ENCODE peak calls at places on chromosome 19, in six cellular contexts. D, X, C, R, G and P are unnamed samples. For H3K27me3, the result is how much of the 10 kb centered on the place peaks cover.

GRCh38 chr19:4877753-4878490 is 10.5 kb upstream of the PLIN3 start:
- DNase-seq in D (peak), X (peak), C (no peak), R (no peak), G (peak), P (no peak)

GRCh38 chr19:29855087-29855486 is 43.3 kb downstream of the CCNE1 start:
- DNase-seq in D (no peak), X (no peak), C (no peak), R (no peak), G (no peak), P (peak)

GRCh38 chr19:47446534-47447469 is 24.9 kb downstream of the SLC8A2 start:
- DNase-seq in D (peak), X (no peak), C (no peak), R (no peak), G (no peak), P (peak)

GRCh38 chr19:55703790-55704215 is 28.8 kb downstream of the EPN1 start:
- DNase-seq in D (peak), X (no peak), C (no peak), R (no peak), G (peak), P (peak)

GRCh38 chr19:49870309-49870901 is 3.0 kb upstream of the PNKP start:
- DNase-seq in D (no peak), X (no peak), C (no peak), R (no peak), G (peak), P (no peak)

GRCh38 chr19:41924151-41925145 is 3.8 kb downstream of the ERFL start:
- DNase-seq in D (no peak), X (no peak), C (no peak), R (no peak), G (no peak), P (no peak)

GRCh38 chr19:12133069-12133468 is 7.1 kb downstream of the ZNF20 start:
- DNase-seq in D (no peak), X (no peak), C (no peak), R (no peak), G (no peak), P (no peak)

GRCh38 chr19:45881909-45882528 is 3.9 kb downstream of the IRF2BP1 start:
- DNase-seq in D (no peak), X (no peak), C (no peak), R (no peak), G (peak), P (no peak)

GRCh38 chr19:46924874-46925547 is 64.2 kb downstream of the ARHGAP35 start:
- DNase-seq in D (no peak), X (no peak), C (no peak), R (peak), G (no peak), P (no peak)

GRCh38 chr19:57850553-57851017 is 926 bp downstream of the ZNF587 start:
- DNase-seq in D (peak), X (no peak), C (no peak), R (peak), G (no peak), P (no peak)

GRCh38 chr19:36106441-36106840 is 4.5 kb upstream of the OVOL3 start:
- DNase-seq in D (no peak), X (no peak), C (no peak), R (no peak), G (no peak), P (no peak)

GRCh38 chr19:39351537-39352037 is 9.4 kb downstream of the SAMD4B start:
- DNase-seq in D (no peak), X (no peak), C (no peak), R (no peak), G (no peak), P (no peak)

GRCh38 chr19:51320258-51320657 is 8.8 kb downstream of the IGLON5 start:
- DNase-seq in D (no peak), X (no peak), C (no peak), R (no peak), G (peak), P (no peak)

GRCh38 chr19:50300814-50301606 is 28.2 kb downstream of the KCNC3 start:
- DNase-seq in D (no peak), X (no peak), C (no peak), R (no peak), G (no peak), P (no peak)

GRCh38 chr19:1446713-1447564 is 3.0 kb upstream of the APC2 start:
- DNase-seq in D (peak), X (no peak), C (no peak), R (no peak), G (peak), P (no peak)

GRCh38 chr19:46841458-46842083 is 9.1 kb downstream of the AP2S1 start:
- DNase-seq in D (no peak), X (no peak), C (peak), R (peak), G (no peak), P (no peak)

GRCh38 chr19:3382460-3383100 is 16.2 kb downstream of the NFIC start:
- DNase-seq in D (no peak), X (no peak), C (no peak), R (no peak), G (no peak), P (no peak)

GRCh38 chr19:43591904-43592772 is 3.8 kb downstream of the IRGQ start:
- DNase-seq in D (no peak), X (no peak), C (no peak), R (no peak), G (peak), P (no peak)

GRCh38 chr19:3398114-3398899 is 31.9 kb downstream of the NFIC start:
- DNase-seq in D (peak), X (peak), C (peak), R (peak), G (peak), P (peak)

GRCh38 chr19:5445667-5446066 is 9.6 kb upstream of the ZNRF4 start:
- DNase-seq in D (no peak), X (no peak), C (no peak), R (no peak), G (no peak), P (no peak)

GRCh38 chr19:54096642-54097106 is 3.9 kb downstream of the OSCAR start:
- DNase-seq in D (peak), X (no peak), C (no peak), R (no peak), G (no peak), P (no peak)

GRCh38 chr19:43636121-43636683 is 3.4 kb downstream of the CADM4 start:
- DNase-seq in D (peak), X (no peak), C (no peak), R (no peak), G (no peak), P (no peak)

GRCh38 chr19:2949939-2950285 is 5.1 kb upstream of the ZNF77 start:
- DNase-seq in D (no peak), X (no peak), C (peak), R (peak), G (no peak), P (no peak)

GRCh38 chr19:8308891-8309291 is 733 bp upstream of the CD320 start:
- DNase-seq in D (no peak), X (peak), C (peak), R (peak), G (no peak), P (no peak)

GRCh38 chr19:4914736-4915501 is 5.6 kb downstream of the UHRF1 start:
- DNase-seq in D (no peak), X (no peak), C (no peak), R (no peak), G (no peak), P (no peak)

GRCh38 chr19:52237771-52238400 is 31.5 kb upstream of the ZNF766 start:
- DNase-seq in D (peak), X (peak), C (peak), R (peak), G (peak), P (no peak)

GRCh38 chr19:35000647-35001501 is 751 bp downstream of the GRAMD1A start:
- DNase-seq in D (peak), X (no peak), C (no peak), R (no peak), G (peak), P (no peak)

GRCh38 chr19:3159565-3159964 is 19.0 kb upstream of the S1PR4 start:
- DNase-seq in D (no peak), X (no peak), C (no peak), R (no peak), G (no peak), P (no peak)

GRCh38 chr19:55112246-55112780 is 5.1 kb downstream of the PPP1R12C start:
- DNase-seq in D (no peak), X (no peak), C (no peak), R (no peak), G (peak), P (no peak)

DNA sequence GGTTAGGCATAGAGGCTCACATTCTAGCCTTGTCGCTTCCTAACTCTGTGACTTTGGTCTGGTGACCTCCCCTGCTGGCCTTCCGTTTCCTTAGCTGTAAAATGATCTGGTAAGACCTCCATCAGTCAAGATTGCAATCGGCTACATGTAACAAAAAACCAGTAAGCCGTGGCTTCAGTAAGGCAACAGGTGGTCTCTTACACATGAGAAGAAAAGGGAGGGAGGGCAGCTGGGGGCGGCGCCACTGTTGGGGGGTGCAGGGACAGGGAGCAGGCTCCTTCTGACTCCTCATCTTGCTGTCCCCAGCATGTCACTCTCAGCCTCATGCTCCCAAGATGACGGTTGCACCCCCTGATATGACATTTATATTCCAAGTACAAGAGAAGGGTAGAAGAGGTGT is 148.0 kb downstream of the SIPA1L3 start:
- DNase-seq in D (peak), X (no peak), C (no peak), R (no peak), G (no peak), P (no peak)
- H3K4me3 ChIP-seq in D (no peak), X (no peak), C (no peak), R (no peak), G (no peak), P (no peak)

DNA sequence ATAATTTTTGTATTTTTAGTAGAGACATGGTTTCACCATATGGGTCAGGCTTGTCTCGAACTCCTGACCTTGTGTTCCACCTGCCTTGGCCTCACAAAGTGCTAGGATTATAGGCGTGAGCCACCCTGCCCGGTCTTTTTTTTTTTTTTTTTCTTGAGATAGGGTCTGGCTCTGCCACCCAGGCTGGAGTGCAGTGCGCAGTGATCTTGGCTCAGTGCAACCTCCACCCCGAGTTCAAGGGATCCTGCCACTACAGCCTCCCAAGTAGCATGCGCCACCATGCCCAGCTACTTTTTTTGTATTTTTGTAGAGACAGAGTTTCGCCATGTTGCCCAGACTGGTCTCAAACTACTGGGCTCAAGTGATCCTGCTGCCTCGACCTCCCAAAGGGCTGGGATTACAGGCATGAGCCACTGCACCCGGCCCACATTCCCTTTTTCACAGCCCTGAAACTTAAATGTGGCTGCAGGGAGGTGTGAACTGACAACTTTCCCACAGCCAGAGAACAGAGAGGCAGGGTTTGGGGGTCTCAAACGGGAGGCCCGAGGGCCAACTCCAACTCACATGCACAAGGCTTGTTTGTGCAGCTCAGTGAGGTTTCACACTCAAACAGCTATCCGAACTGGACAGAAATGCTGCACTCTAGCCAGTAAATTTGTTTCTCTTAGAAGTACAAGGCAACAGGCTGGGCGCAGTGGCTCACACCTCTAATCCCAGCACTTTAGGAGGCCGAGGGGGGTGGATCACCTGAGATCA is 4.4 kb upstream of the S1PR5 start:
- DNase-seq in D (no peak), X (no peak), C (no peak), R (no peak), G (no peak), P (no peak)
- H3K27me3 ChIP-seq in D (under half), X (half or more), C (under half), R (under half), G (under half), P (under half)

DNA sequence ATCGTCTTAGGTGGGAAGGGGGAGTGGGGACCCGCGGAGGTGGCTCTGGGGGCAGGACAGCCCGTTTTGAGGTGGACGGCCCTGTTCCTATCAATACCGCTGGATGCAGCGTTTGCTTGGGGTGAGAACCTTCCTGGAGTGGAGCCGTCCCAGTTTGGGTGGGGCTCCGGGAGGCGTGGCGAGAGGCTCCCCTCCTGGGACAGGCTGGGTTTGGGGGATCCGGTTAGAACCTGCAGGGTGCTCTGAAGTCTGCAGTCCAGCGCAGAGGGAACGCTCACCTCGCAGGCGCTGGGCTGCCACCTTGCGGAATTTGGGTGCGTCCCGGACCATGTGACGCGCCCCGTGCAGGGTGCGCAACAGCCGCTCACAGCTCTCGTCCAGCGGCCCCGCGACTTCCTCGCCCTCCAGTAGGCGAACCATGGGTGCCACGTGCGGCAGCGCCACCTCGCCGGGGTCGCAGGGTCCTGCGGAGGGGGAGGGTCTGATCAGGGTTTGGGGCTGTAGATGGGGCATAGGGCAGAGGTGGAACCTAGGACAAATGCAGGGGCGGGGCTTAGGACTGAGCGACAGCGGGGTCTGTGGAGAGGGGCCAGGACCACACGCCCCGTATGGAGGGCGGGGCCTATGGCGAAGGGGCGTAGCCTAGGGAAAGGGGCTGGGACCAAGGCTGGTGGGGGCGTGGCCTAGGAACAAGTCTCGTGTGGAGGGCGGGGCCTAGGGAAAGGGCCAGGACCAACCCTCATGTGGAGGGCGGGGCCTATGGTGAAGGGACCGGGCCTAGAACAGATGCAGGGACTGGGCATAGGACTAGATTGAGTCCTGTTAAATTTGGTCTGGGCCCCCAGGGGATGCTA is 13.8 kb downstream of the SH2D3A start:
- DNase-seq in D (peak), X (peak), C (peak), R (peak), G (peak), P (peak)
- TF ChIP-seq CTCF in D (peak), X (peak), C (no peak), R (no peak), G (no peak), P (peak)

GRCh38 chr19:33403973-33404304 is 30.4 kb downstream of the CEBPG start:
- DNase-seq in D (no peak), X (no peak), C (no peak), R (no peak), G (no peak), P (no peak)

GRCh38 chr19:33404916-33405315 is 31.4 kb downstream of the CEBPG start:
- DNase-seq in D (no peak), X (peak), C (no peak), R (no peak), G (no peak), P (peak)

GRCh38 chr19:33405491-33406461 is 32.3 kb downstream of the CEBPG start:
- DNase-seq in D (no peak), X (no peak), C (no peak), R (no peak), G (peak), P (peak)

GRCh38 chr19:33403221-33403972 is 29.9 kb downstream of the CEBPG start:
- DNase-seq in D (no peak), X (peak), C (no peak), R (no peak), G (peak), P (peak)

GRCh38 chr19:33404506-33404905 is 31.0 kb downstream of the CEBPG start:
- DNase-seq in D (no peak), X (no peak), C (no peak), R (no peak), G (no peak), P (no peak)
- H3K4me3 ChIP-seq in D (no peak), X (no peak), C (no peak), R (no peak), G (no peak), P (no peak)

DNA sequence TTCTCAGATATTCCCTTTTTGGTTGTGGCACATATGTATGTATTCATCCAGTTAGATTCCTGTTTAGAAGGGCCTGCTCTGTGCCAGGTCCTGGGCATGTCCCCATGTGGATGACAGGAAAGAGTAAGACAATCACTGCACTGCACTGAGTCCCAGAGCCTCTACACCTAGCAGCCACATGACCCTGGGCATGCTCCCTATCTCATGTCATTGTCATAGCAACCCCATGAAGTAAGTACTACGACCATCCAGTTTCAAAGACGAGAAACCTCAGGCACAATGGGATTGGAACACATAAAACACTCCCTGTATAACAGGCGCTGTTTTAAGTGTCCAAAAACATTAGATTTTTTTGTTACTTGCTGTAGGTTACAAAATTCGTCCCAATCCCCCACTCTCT is 594.4 kb downstream of the UQCRFS1 start:
- DNase-seq in D (no peak), X (no peak), C (peak), R (no peak), G (no peak), P (no peak)
- H3K27me3 ChIP-seq in D (under half), X (under half), C (under half), R (under half), G (under half), P (under half)

GRCh38 chr19:18713550-18714117 is 30.2 kb downstream of the CRTC1 start:
- DNase-seq in D (no peak), X (no peak), C (no peak), R (no peak), G (no peak), P (no peak)
- TF ChIP-seq CTCF in D (no peak), X (no peak), C (no peak), R (no peak), G (no peak), P (no peak)

DNA sequence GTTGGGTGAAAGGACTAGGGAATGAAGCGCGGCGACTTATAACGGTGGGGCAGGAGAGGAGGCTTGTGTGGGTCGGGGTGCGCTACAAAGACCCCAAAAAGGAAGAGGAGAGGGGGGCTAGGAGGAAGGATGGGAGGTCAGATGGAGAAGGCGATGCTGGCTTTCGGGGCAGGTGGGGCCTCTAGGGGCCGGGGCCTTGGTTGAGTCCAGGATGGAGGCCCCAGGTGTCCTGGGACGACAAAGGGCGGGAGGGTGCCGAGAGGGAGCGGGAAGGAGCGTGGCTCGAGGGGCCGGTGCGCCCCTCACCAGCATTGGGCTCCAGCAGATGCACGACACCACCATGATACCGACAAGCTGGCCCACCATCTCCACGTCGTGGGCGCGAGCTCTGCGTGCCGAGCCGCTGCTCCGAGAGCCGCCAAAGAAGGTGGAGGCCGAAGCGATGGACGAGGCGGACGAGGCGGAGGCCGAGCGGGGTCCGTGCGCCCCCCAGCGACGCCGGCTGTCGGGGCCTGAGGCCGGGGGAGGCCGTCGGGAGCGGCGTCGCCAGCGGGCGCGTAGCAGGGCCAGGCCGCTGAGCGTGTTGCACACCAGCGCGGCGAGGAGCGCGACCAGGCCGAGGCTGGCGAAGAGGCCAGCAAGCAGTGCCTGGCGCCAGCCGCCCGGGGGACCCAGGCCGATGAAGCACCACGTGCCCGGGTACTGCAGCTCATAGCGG is 1.9 kb downstream of the PTGER1 start:
- DNase-seq in D (no peak), X (no peak), C (no peak), R (no peak), G (no peak), P (peak)
- H3K4me3 ChIP-seq in D (peak), X (no peak), C (peak), R (peak), G (no peak), P (no peak)

GRCh38 chr19:20107301-20107700 is 29.5 kb downstream of the ZNF90 start:
- DNase-seq in D (no peak), X (no peak), C (no peak), R (no peak), G (no peak), P (no peak)

GRCh38 chr19:20103091-20103501 is 25.3 kb downstream of the ZNF90 start:
- DNase-seq in D (no peak), X (no peak), C (no peak), R (no peak), G (no peak), P (no peak)

GRCh38 chr19:20102097-20102496 is 24.3 kb downstream of the ZNF90 start:
- DNase-seq in D (no peak), X (no peak), C (no peak), R (no peak), G (no peak), P (no peak)
- H3K27me3 ChIP-seq in D (under half), X (under half), C (under half), R (under half), G (under half), P (under half)

GRCh38 chr19:48520134-48520533 is 8.5 kb upstream of the LMTK3 start:
- DNase-seq in D (no peak), X (no peak), C (no peak), R (no peak), G (no peak), P (no peak)
- TF ChIP-seq CTCF in D (no peak), X (no peak), C (no peak), R (no peak), G (no peak), P (no peak)